ENCODE peak calls at places on chromosomes 7 and 10, in seven cellular contexts. One of them, this sample, is unnamed.

GRCh38 chr7:30247546-30248386 is 36.6 kb upstream of the ZNRF2 start:
- DNase-seq in NAMALWA: no peak
- DNase-seq in heart left ventricle: no peak
- DNase-seq in ELR: no peak
- DNase-seq in T-cell: no peak
- DNase-seq in activated naive CD8-positive, alpha-beta T cell treated with anti-CD3 and anti-CD28 coated beads, Interleukin-2, amount 50 U/mL, for 24 hours: no peak
- DNase-seq in activated T-helper 2 cell treated with anti-CD3 and anti-CD28 coated beads, Interferon-gamma antibody, Interleukin-2, Interleukin-4, amounts not matched to agents 10 μg/mL and 5 μg/mL and 100 μg/mL, durations not matched to agents 14 hours and 24 hours and 36 hours: no peak
- DNase-seq in this sample: no peak

GRCh38 chr7:27213904-27214586 is 14.2 kb upstream of the HOXA13 start:
- DNase-seq in ELR: no peak
- DNase-seq in activated T-helper 2 cell treated with anti-CD3 and anti-CD28 coated beads, Interferon-gamma antibody, Interleukin-2, Interleukin-4, amounts not matched to agents 10 μg/mL and 5 μg/mL and 100 μg/mL, durations not matched to agents 14 hours and 24 hours and 36 hours: no peak
- DNase-seq in T-cell: no peak
- DNase-seq in NAMALWA: no peak
- DNase-seq in heart left ventricle: no peak
- DNase-seq in activated naive CD8-positive, alpha-beta T cell treated with anti-CD3 and anti-CD28 coated beads, Interleukin-2, amount 50 U/mL, for 24 hours: no peak
- DNase-seq in this sample: no peak

GRCh38 chr7:35353481-35353880 is 99.6 kb upstream of the TBX20 start:
- DNase-seq in NAMALWA: no peak
- DNase-seq in activated T-helper 2 cell treated with anti-CD3 and anti-CD28 coated beads, Interferon-gamma antibody, Interleukin-2, Interleukin-4, amounts not matched to agents 10 μg/mL and 5 μg/mL and 100 μg/mL, durations not matched to agents 14 hours and 24 hours and 36 hours: no peak
- DNase-seq in T-cell: no peak
- DNase-seq in ELR: no peak
- DNase-seq in activated naive CD8-positive, alpha-beta T cell treated with anti-CD3 and anti-CD28 coated beads, Interleukin-2, amount 50 U/mL, for 24 hours: no peak
- DNase-seq in heart left ventricle: no peak
- DNase-seq in this sample: no peak

GRCh38 chr10:68625316-68625921 is 65.3 kb downstream of the TET1 start:
- DNase-seq in activated T-helper 2 cell treated with anti-CD3 and anti-CD28 coated beads, Interferon-gamma antibody, Interleukin-2, Interleukin-4, amounts not matched to agents 10 μg/mL and 5 μg/mL and 100 μg/mL, durations not matched to agents 14 hours and 24 hours and 36 hours: no peak
- DNase-seq in T-cell: no peak
- DNase-seq in ELR: no peak
- DNase-seq in activated naive CD8-positive, alpha-beta T cell treated with anti-CD3 and anti-CD28 coated beads, Interleukin-2, amount 50 U/mL, for 24 hours: no peak
- DNase-seq in heart left ventricle: no peak
- DNase-seq in NAMALWA: no peak
- DNase-seq in this sample: no peak

GRCh38 chr10:23408330-23408976 is 30.4 kb upstream of the OTUD1 start:
- DNase-seq in activated naive CD8-positive, alpha-beta T cell treated with anti-CD3 and anti-CD28 coated beads, Interleukin-2, amount 50 U/mL, for 24 hours: no peak
- DNase-seq in ELR: peak; percentile 41
- DNase-seq in T-cell: no peak
- DNase-seq in NAMALWA: no peak
- DNase-seq in activated T-helper 2 cell treated with anti-CD3 and anti-CD28 coated beads, Interferon-gamma antibody, Interleukin-2, Interleukin-4, amounts not matched to agents 10 μg/mL and 5 μg/mL and 100 μg/mL, durations not matched to agents 14 hours and 24 hours and 36 hours: no peak
- DNase-seq in heart left ventricle: no peak
- DNase-seq in this sample: no peak

GRCh38 chr7:108972009-108972408 is 402.3 kb downstream of the DNAJB9 start:
- DNase-seq in heart left ventricle: no peak
- DNase-seq in NAMALWA: no peak
- DNase-seq in T-cell: no peak
- DNase-seq in ELR: no peak
- DNase-seq in activated T-helper 2 cell treated with anti-CD3 and anti-CD28 coated beads, Interferon-gamma antibody, Interleukin-2, Interleukin-4, amounts not matched to agents 10 μg/mL and 5 μg/mL and 100 μg/mL, durations not matched to agents 14 hours and 24 hours and 36 hours: no peak
- DNase-seq in activated naive CD8-positive, alpha-beta T cell treated with anti-CD3 and anti-CD28 coated beads, Interleukin-2, amount 50 U/mL, for 24 hours: no peak
- DNase-seq in this sample: no peak

GRCh38 chr7:94190599-94191061 is 186.5 kb upstream of the BET1 start:
- DNase-seq in NAMALWA: no peak
- DNase-seq in activated T-helper 2 cell treated with anti-CD3 and anti-CD28 coated beads, Interferon-gamma antibody, Interleukin-2, Interleukin-4, amounts not matched to agents 10 μg/mL and 5 μg/mL and 100 μg/mL, durations not matched to agents 14 hours and 24 hours and 36 hours: no peak
- DNase-seq in activated naive CD8-positive, alpha-beta T cell treated with anti-CD3 and anti-CD28 coated beads, Interleukin-2, amount 50 U/mL, for 24 hours: no peak
- DNase-seq in T-cell: no peak
- DNase-seq in ELR: peak; percentile 95
- DNase-seq in heart left ventricle: no peak
- DNase-seq in this sample: no peak

GRCh38 chr7:106848851-106849442 is 16.1 kb upstream of the PIK3CG start:
- DNase-seq in ELR: peak; percentile 87
- DNase-seq in activated naive CD8-positive, alpha-beta T cell treated with anti-CD3 and anti-CD28 coated beads, Interleukin-2, amount 50 U/mL, for 24 hours: no peak
- DNase-seq in NAMALWA: no peak
- DNase-seq in activated T-helper 2 cell treated with anti-CD3 and anti-CD28 coated beads, Interferon-gamma antibody, Interleukin-2, Interleukin-4, amounts not matched to agents 10 μg/mL and 5 μg/mL and 100 μg/mL, durations not matched to agents 14 hours and 24 hours and 36 hours: no peak
- DNase-seq in T-cell: no peak
- DNase-seq in heart left ventricle: no peak
- DNase-seq in this sample: no peak

GRCh38 chr10:34091796-34092195 is 723.3 kb downstream of the PARD3 start:
- DNase-seq in activated naive CD8-positive, alpha-beta T cell treated with anti-CD3 and anti-CD28 coated beads, Interleukin-2, amount 50 U/mL, for 24 hours: no peak
- DNase-seq in T-cell: no peak
- DNase-seq in heart left ventricle: no peak
- DNase-seq in NAMALWA: no peak
- DNase-seq in activated T-helper 2 cell treated with anti-CD3 and anti-CD28 coated beads, Interferon-gamma antibody, Interleukin-2, Interleukin-4, amounts not matched to agents 10 μg/mL and 5 μg/mL and 100 μg/mL, durations not matched to agents 14 hours and 24 hours and 36 hours: no peak
- DNase-seq in ELR: no peak
- DNase-seq in this sample: no peak

GRCh38 chr7:96055717-96056116 is 266.2 kb downstream of the SLC25A13 start:
- DNase-seq in NAMALWA: no peak
- DNase-seq in activated T-helper 2 cell treated with anti-CD3 and anti-CD28 coated beads, Interferon-gamma antibody, Interleukin-2, Interleukin-4, amounts not matched to agents 10 μg/mL and 5 μg/mL and 100 μg/mL, durations not matched to agents 14 hours and 24 hours and 36 hours: no peak
- DNase-seq in heart left ventricle: no peak
- DNase-seq in activated naive CD8-positive, alpha-beta T cell treated with anti-CD3 and anti-CD28 coated beads, Interleukin-2, amount 50 U/mL, for 24 hours: no peak
- DNase-seq in ELR: no peak
- DNase-seq in T-cell: no peak
- DNase-seq in this sample: no peak

GRCh38 chr7:44541028-44541869 is at the start of gene NPC1L1:
- DNase-seq in ELR: no peak
- DNase-seq in NAMALWA: no peak
- DNase-seq in activated T-helper 2 cell treated with anti-CD3 and anti-CD28 coated beads, Interferon-gamma antibody, Interleukin-2, Interleukin-4, amounts not matched to agents 10 μg/mL and 5 μg/mL and 100 μg/mL, durations not matched to agents 14 hours and 24 hours and 36 hours: no peak
- DNase-seq in activated naive CD8-positive, alpha-beta T cell treated with anti-CD3 and anti-CD28 coated beads, Interleukin-2, amount 50 U/mL, for 24 hours: no peak
- DNase-seq in T-cell: no peak
- DNase-seq in heart left ventricle: no peak
- DNase-seq in this sample: no peak

GRCh38 chr7:45021604-45022296 is 21.7 kb downstream of the CCM2 start:
- DNase-seq in activated T-helper 2 cell treated with anti-CD3 and anti-CD28 coated beads, Interferon-gamma antibody, Interleukin-2, Interleukin-4, amounts not matched to agents 10 μg/mL and 5 μg/mL and 100 μg/mL, durations not matched to agents 14 hours and 24 hours and 36 hours: no peak
- DNase-seq in T-cell: no peak
- DNase-seq in heart left ventricle: no peak
- DNase-seq in NAMALWA: peak; percentile 61
- DNase-seq in activated naive CD8-positive, alpha-beta T cell treated with anti-CD3 and anti-CD28 coated beads, Interleukin-2, amount 50 U/mL, for 24 hours: no peak
- DNase-seq in ELR: peak; percentile 55
- DNase-seq in this sample: no peak

GRCh38 chr7:108034586-108034985 is 31.6 kb upstream of the LAMB1 start:
- DNase-seq in activated naive CD8-positive, alpha-beta T cell treated with anti-CD3 and anti-CD28 coated beads, Interleukin-2, amount 50 U/mL, for 24 hours: no peak
- DNase-seq in ELR: no peak
- DNase-seq in NAMALWA: no peak
- DNase-seq in T-cell: no peak
- DNase-seq in activated T-helper 2 cell treated with anti-CD3 and anti-CD28 coated beads, Interferon-gamma antibody, Interleukin-2, Interleukin-4, amounts not matched to agents 10 μg/mL and 5 μg/mL and 100 μg/mL, durations not matched to agents 14 hours and 24 hours and 36 hours: no peak
- DNase-seq in heart left ventricle: no peak
- DNase-seq in this sample: no peak